ENCODE peak calls at places on chromosomes 4 and X, in six cellular contexts. F, Y, D, B, Z and P are unnamed samples.

GRCh38 chrX:102934624-102935023 is 2.4 kb upstream of the RAB40AL start:
- DNase-seq in Y (peak; percentile 41), D (peak; percentile 29), Z (peak; percentile 16), B (peak; percentile 7), F (peak; percentile 20), P (no peak)

GRCh38 chr4:63919636-63920365 is 489.4 kb downstream of the TECRL start:
- DNase-seq in B (no peak), F (no peak), Y (no peak), D (no peak), Z (no peak), P (no peak)

GRCh38 chrX:102517331-102517730 is 792 bp upstream of the TMSB15A start:
- DNase-seq in F (no peak), D (no peak), Y (peak; percentile 17), B (peak; percentile 6), Z (no peak), P (no peak)

GRCh38 chrX:10350991-10351390 is 194.2 kb downstream of the CLCN4 start:
- DNase-seq in F (peak; percentile 8), Z (no peak), D (no peak), Y (no peak), B (peak; percentile 64), P (no peak)

GRCh38 chrX:112800901-112801775 is 39.5 kb downstream of the AMOT start:
- DNase-seq in D (no peak), Y (no peak), B (no peak), Z (no peak), F (no peak), P (no peak)

GRCh38 chr4:65773636-65774035 is 103.3 kb upstream of the EPHA5 start:
- DNase-seq in Z (no peak), B (no peak), Y (no peak), F (no peak), D (no peak), P (no peak)

GRCh38 chr4:24727390-24727789 is 68.0 kb upstream of the SOD3 start:
- DNase-seq in Y (no peak), B (no peak), D (no peak), Z (no peak), F (no peak), P (no peak)

GRCh38 chr4:54971474-54971950 is 153.9 kb downstream of the KDR start:
- DNase-seq in Z (peak; percentile 54), F (peak; percentile 2), Y (peak; percentile 82), B (peak; percentile 32), D (peak; percentile 45), P (peak; percentile 53)

GRCh38 chr4:77820836-77821561 is 1.8 kb upstream of the CNOT6L start:
- DNase-seq in Y (no peak), Z (peak; percentile 78), F (no peak), D (no peak), B (peak; percentile 41), P (no peak)

GRCh38 chr4:55172694-55173287 is 47.4 kb upstream of the KDR start:
- DNase-seq in Y (no peak), F (peak; percentile 22), B (no peak), Z (no peak), D (no peak), P (no peak)

GRCh38 chrX:107199491-107199890 is 6.7 kb downstream of the NUP62CL start:
- DNase-seq in Y (no peak), B (no peak), Z (no peak), D (no peak), F (no peak), P (no peak)

GRCh38 chr4:152696764-152697250 is 17.0 kb upstream of the TMEM154 start:
- DNase-seq in F (peak; percentile 35), Y (no peak), Z (no peak), D (no peak), B (peak; percentile 99), P (peak; percentile 54)

GRCh38 chrX:10240918-10241317 is 84.1 kb downstream of the CLCN4 start:
- DNase-seq in Y (no peak), B (peak; percentile 76), Z (no peak), F (no peak), D (no peak), P (no peak)

GRCh38 chrX:152821145-152821765 is 9.3 kb downstream of the CETN2 start:
- DNase-seq in B (peak; percentile 13), Z (peak; percentile 25), F (peak; percentile 55), D (peak; percentile 51), Y (peak; percentile 74), P (peak; percentile 18)

GRCh38 chr4:3513807-3514206 is 18.4 kb downstream of the LRPAP1 start:
- DNase-seq in B (no peak), F (no peak), D (no peak), Z (no peak), Y (no peak), P (no peak)

GRCh38 chrX:120690344-120690743 is 60.5 kb upstream of the C1GALT1C1 start:
- DNase-seq in Z (no peak), F (no peak), Y (no peak), B (no peak), D (no peak), P (no peak)

GRCh38 chr4:20589436-20589835 is 110.8 kb upstream of the PACRGL start:
- DNase-seq in F (no peak), D (no peak), Z (no peak), B (no peak), Y (peak; percentile 41), P (no peak)

GRCh38 chr4:5018096-5018495 is 1.2 kb downstream of the CYTL1 start:
- DNase-seq in Y (no peak), D (no peak), B (no peak), F (no peak), Z (no peak), P (no peak)
- TF ChIP-seq CTCF in Y (no peak), D (peak; percentile 50), B (no peak), F (no peak), Z (peak; percentile 36), P (peak; percentile 27)

DNA sequence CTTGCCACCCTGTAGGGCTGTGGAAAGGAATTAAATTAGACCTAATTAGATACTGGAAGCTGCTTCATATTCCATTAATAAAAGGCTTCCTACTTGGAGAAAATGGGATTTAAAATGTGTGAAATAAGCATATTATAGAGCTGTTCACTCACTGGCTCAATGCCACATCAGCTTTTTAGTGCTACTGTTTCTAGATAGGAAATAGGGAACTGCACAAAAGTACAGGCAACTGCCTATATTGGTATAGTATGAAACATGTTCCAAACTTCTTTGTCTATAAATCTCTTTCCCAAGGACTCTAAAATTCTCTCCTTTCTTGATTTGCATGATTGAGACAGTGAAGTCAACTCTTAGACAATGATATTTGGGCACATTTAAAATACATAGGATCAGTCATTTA is 408.0 kb upstream of the AADAT start:
- DNase-seq in F (no peak), D (no peak), Y (no peak), B (no peak), Z (no peak), P (no peak)
- H2AFZ ChIP-seq in F (peak overlapping the region; percentile 78), D (no peak overlapping the region), Y (peak overlapping the region; percentile 2), B (peak overlapping the region; percentile 68), Z (no peak overlapping the region), P (no peak overlapping the region)

DNA sequence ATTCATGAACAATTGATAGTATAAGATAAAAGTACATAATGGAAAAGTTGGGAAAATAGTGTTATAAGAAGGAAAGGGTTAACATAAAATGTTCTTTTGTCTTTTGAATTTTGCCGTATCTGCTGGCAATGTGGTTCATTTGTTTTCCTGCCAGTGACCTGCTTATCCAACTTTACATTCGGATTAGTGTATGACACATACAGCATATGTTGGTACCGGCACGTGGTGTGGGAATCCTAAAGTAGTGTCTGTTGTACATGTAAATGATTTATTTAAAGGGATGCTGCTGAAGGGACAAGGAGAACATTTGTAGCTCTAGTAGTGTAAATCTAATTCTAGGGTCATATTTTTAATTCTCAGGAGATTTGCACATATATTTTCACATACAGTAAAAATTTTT is 11.5 kb downstream of the RAB9A start:
- DNase-seq in Z (no peak), Y (no peak), D (no peak), B (no peak), F (no peak), P (no peak)
- H3K79me2 ChIP-seq in Z (peaks cover 59% of the 10 kb centered on the region), Y (peaks cover 94% of the 10 kb centered on the region), D (peaks cover 93% of the 10 kb centered on the region), B (peaks cover 91% of the 10 kb centered on the region), F (peaks cover 89% of the 10 kb centered on the region), P (peaks cover 99% of the 10 kb centered on the region)

DNA sequence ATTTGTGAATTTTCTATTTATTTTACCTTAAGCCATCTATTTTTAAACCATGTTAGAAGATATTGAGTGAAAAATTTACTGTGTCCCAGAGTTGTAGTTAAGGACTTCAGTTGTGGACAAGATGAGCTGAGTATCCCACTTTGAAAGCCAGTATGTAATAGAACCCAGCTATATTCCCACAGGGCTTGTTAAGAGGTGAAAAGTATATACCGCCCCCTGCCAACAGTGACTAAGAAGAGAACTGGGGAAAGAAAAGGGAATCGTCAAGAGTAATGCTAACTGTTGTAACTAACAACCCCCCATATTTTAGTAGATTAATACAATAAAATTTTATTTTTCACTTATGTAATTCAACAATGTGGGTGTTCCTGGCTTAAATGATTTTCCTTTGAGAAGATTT is 250.3 kb upstream of the GIMD1 start:
- DNase-seq in Y (peak; percentile 66), Z (no peak), D (no peak), F (no peak), B (no peak), P (no peak)
- TF ChIP-seq CTCF in Y (peak; percentile 61), Z (no peak), D (no peak), F (no peak), B (no peak), P (no peak)

GRCh38 chrX:55008571-55009358 is 8.6 kb downstream of the APEX2 start:
- DNase-seq in F (peak; percentile 71), Y (no peak), D (no peak), B (peak; percentile 64), Z (no peak), P (peak; percentile 12)
- H2AFZ ChIP-seq in F (no peak overlapping the region), Y (no peak overlapping the region), D (no peak overlapping the region), B (no peak overlapping the region), Z (no peak overlapping the region), P (no peak overlapping the region)

GRCh38 chr4:113689394-113689793 is 72.1 kb downstream of the CAMK2D start:
- DNase-seq in D (no peak), Z (no peak), F (no peak), B (no peak), Y (no peak), P (no peak)

GRCh38 chr4:113683143-113683542 is 78.4 kb downstream of the CAMK2D start:
- DNase-seq in Y (no peak), F (no peak), Z (peak; percentile 92), B (peak; percentile 45), D (no peak), P (no peak)

GRCh38 chr4:113682730-113683129 is 78.8 kb downstream of the CAMK2D start:
- DNase-seq in Y (no peak), B (peak; percentile 32), D (no peak), F (no peak), Z (no peak), P (no peak)

GRCh38 chr4:113684534-113685091 is 76.9 kb downstream of the CAMK2D start:
- DNase-seq in Y (peak; percentile 39), D (no peak), Z (peak; percentile 34), F (no peak), B (no peak), P (no peak)

GRCh38 chr4:113686950-113687718 is 74.4 kb downstream of the CAMK2D start:
- DNase-seq in D (no peak), B (no peak), Y (no peak), Z (no peak), F (no peak), P (no peak)
- H3K79me2 ChIP-seq in D (no peaks in the 10 kb centered on the region), B (peaks cover 4% of the 10 kb centered on the region), Y (no peaks in the 10 kb centered on the region), Z (peaks cover 88% of the 10 kb centered on the region), F (no peaks in the 10 kb centered on the region), P (peaks cover 16% of the 10 kb centered on the region)

GRCh38 chr4:137610960-137611359 is 78.7 kb upstream of the PCDH18 start:
- DNase-seq in B (no peak), Y (peak; percentile 64), F (no peak), D (no peak), Z (no peak), P (no peak)
- TF ChIP-seq CTCF in B (peak; percentile 37), Y (peak; percentile 54), F (no peak), D (no peak), Z (peak; percentile 60), P (peak; percentile 66)